ENCODE peak calls at places on chromosomes 4 and X, in ten cellular contexts. X is naive thymus-derived CD8-positive, alpha-beta T cell; H is NCI-H774; Z is COR-L47; U is T-helper 2 cell; T is activated CD8-positive, alpha-beta memory T cell treated with anti-CD3 and anti-CD28 coated beads, Interleukin-2, amount 50 U/mL, for 4 hours; Q is cardiac septum; V is NCI-H510A; E is effector memory CD8-positive, alpha-beta T cell; C is heart right ventricle. M is an unnamed sample.

GRCh38 chr4:37008199-37008598 is 236.3 kb upstream of the NWD2 start:
- DNase-seq in Z (peak), H (peak), U (no peak), Q (no peak), X (no peak), C (no peak), E (no peak), T (no peak), V (peak), M (no peak)

GRCh38 chrX:119826399-119826959 is 26.3 kb downstream of the UPF3B start:
- DNase-seq in Z (no peak), V (no peak), U (peak), H (no peak), Q (no peak), C (no peak), E (no peak), X (no peak), T (no peak), M (no peak)

GRCh38 chrX:133402042-133402453 is 13.2 kb downstream of the GPC4 start:
- DNase-seq in E (no peak), Z (no peak), Q (no peak), H (no peak), U (no peak), T (no peak), C (no peak), X (no peak), V (no peak), M (no peak)

GRCh38 chr4:5460106-5460801 is 248.1 kb downstream of the EVC2 start:
- DNase-seq in U (peak), V (no peak), E (no peak), C (no peak), H (no peak), X (no peak), Z (peak), T (no peak), Q (peak), M (peak)

GRCh38 chrX:149937881-149938426 is 337 bp downstream of the EOLA2 start:
- DNase-seq in T (peak), Z (no peak), U (peak), C (peak), E (peak), V (no peak), X (peak), H (no peak), Q (no peak), M (peak)

GRCh38 chr4:39521253-39521908 is 5.9 kb downstream of the UGDH start:
- DNase-seq in Z (no peak), T (no peak), H (no peak), C (no peak), X (no peak), E (no peak), V (no peak), Q (no peak), U (no peak), M (no peak)

GRCh38 chrX:2811271-2811670 is 17.5 kb upstream of the GYG2 start:
- DNase-seq in Q (no peak), U (no peak), Z (no peak), X (no peak), C (no peak), T (no peak), V (no peak), E (no peak), H (no peak), M (no peak)

GRCh38 chrX:3346436-3347329 is at the start of gene MXRA5:
- DNase-seq in U (no peak), E (no peak), X (no peak), Q (no peak), Z (no peak), H (no peak), T (no peak), C (peak), V (peak), M (no peak)

GRCh38 chr4:40698733-40699132 is 51.0 kb upstream of the NSUN7 start:
- DNase-seq in Q (no peak), H (no peak), E (no peak), V (no peak), Z (no peak), T (no peak), C (no peak), X (no peak), U (peak), M (no peak)

GRCh38 chr4:104591505-104591904 is 96.8 kb upstream of the CXXC4 start:
- DNase-seq in U (no peak), Z (peak), T (no peak), X (no peak), E (no peak), V (peak), C (peak), H (peak), Q (no peak), M (no peak)

GRCh38 chr4:8904666-8905065 is 33.0 kb upstream of the HMX1 start:
- DNase-seq in T (no peak), X (no peak), C (no peak), V (no peak), E (no peak), U (no peak), Z (no peak), Q (peak), H (no peak), M (no peak)

GRCh38 chr4:88728146-88728545 is 30.5 kb upstream of the NAP1L5 start:
- DNase-seq in Q (no peak), T (no peak), X (no peak), C (peak), H (no peak), V (no peak), Z (no peak), E (no peak), U (no peak), M (no peak)

GRCh38 chrX:134764202-134764785 is 106.0 kb upstream of the PLAC1 start:
- DNase-seq in Z (no peak), X (no peak), H (no peak), V (peak), Q (no peak), E (no peak), T (no peak), C (no peak), U (peak), M (peak)

GRCh38 chr4:72063726-72064125 is 31.9 kb downstream of the NPFFR2 start:
- DNase-seq in V (no peak), C (no peak), X (no peak), E (no peak), T (no peak), Z (no peak), Q (no peak), U (no peak), H (no peak), M (no peak)

GRCh38 chrX:68647156-68647957 is at the start of gene STARD8:
- DNase-seq in V (no peak), Z (no peak), T (no peak), H (no peak), C (peak), U (no peak), E (no peak), Q (no peak), X (no peak), M (no peak)

GRCh38 chr4:21802406-21802805 is 146.2 kb downstream of the KCNIP4 start:
- DNase-seq in V (no peak), H (no peak), E (no peak), T (no peak), Z (no peak), Q (no peak), X (no peak), C (no peak), U (no peak), M (no peak)

GRCh38 chrX:22690116-22690515 is 309.6 kb upstream of the DDX53 start:
- DNase-seq in C (peak), X (no peak), U (no peak), V (no peak), H (no peak), Q (no peak), T (no peak), E (no peak), Z (no peak), M (no peak)

GRCh38 chr4:61773655-61774245 is 573.6 kb downstream of the ADGRL3 start:
- DNase-seq in T (no peak), V (no peak), Q (no peak), C (no peak), H (no peak), Z (no peak), U (no peak), X (no peak), E (no peak), M (no peak)

GRCh38 chr4:169231647-169232262 is 39.0 kb downstream of the SH3RF1 start:
- DNase-seq in Z (no peak), U (no peak), E (no peak), Q (no peak), V (no peak), C (no peak), X (no peak), T (no peak), H (no peak), M (no peak)

GRCh38 chr4:187744911-187745310 is 250.7 kb upstream of the ZFP42 start:
- DNase-seq in T (no peak), C (no peak), E (no peak), Q (no peak), V (no peak), H (no peak), Z (no peak), U (no peak), X (no peak), M (no peak)

GRCh38 chr4:33883111-33883510 is 2361.2 kb downstream of the ARAP2 start:
- DNase-seq in C (no peak), X (no peak), V (no peak), H (no peak), U (no peak), T (no peak), E (no peak), Q (no peak), Z (no peak), M (no peak)

GRCh38 chr4:101621120-101621519 is 169.4 kb upstream of the BANK1 start:
- DNase-seq in X (no peak), Z (no peak), H (no peak), U (no peak), T (no peak), E (no peak), C (no peak), Q (no peak), V (no peak), M (no peak)

GRCh38 chr4:110798682-110799081 is 175.8 kb upstream of the PITX2 start:
- DNase-seq in U (no peak), T (no peak), Z (no peak), C (peak), E (no peak), H (no peak), X (no peak), Q (no peak), V (no peak), M (no peak)

GRCh38 chrX:17547658-17548057 is 172.7 kb downstream of the NHS start:
- DNase-seq in V (peak), Q (peak), X (no peak), U (no peak), C (peak), Z (peak), E (no peak), H (peak), T (no peak), M (no peak)

GRCh38 chr4:153785830-153786721 is 2.8 kb downstream of the SFRP2 start:
- DNase-seq in T (no peak), V (no peak), U (peak), E (no peak), Q (no peak), X (no peak), C (no peak), H (no peak), Z (no peak), M (peak)

GRCh38 chrX:112644713-112645112 is 35.0 kb downstream of the LHFPL1 start:
- DNase-seq in T (no peak), Z (no peak), H (no peak), E (no peak), U (no peak), Q (no peak), C (no peak), X (no peak), V (no peak), M (no peak)

GRCh38 chr4:184282251-184282713 is 64.6 kb upstream of the ENPP6 start:
- DNase-seq in X (peak), C (no peak), U (peak), H (no peak), V (peak), Q (no peak), Z (peak), T (peak), E (peak), M (no peak)

GRCh38 chr4:21451032-21451431 is 497.5 kb downstream of the KCNIP4 start:
- DNase-seq in E (no peak), C (no peak), H (no peak), Q (no peak), U (no peak), Z (no peak), X (no peak), V (no peak), T (no peak), M (no peak)

GRCh38 chrX:47543496-47543895 is 17.5 kb upstream of the ARAF start:
- DNase-seq in E (no peak), Q (no peak), Z (no peak), H (no peak), V (no peak), X (no peak), C (no peak), U (no peak), T (no peak), M (no peak)

GRCh38 chrX:49155243-49155899 is 7.2 kb upstream of the MAGIX start:
- DNase-seq in H (no peak), Q (no peak), C (peak), X (peak), E (no peak), V (peak), T (no peak), Z (peak), U (peak), M (peak)

GRCh38 chr4:84985952-84986351 is 19.5 kb upstream of the WDFY3 start:
- DNase-seq in Z (no peak), C (no peak), E (no peak), X (no peak), T (no peak), Q (no peak), H (no peak), U (no peak), V (no peak), M (no peak)

GRCh38 chr4:76854858-76855257 is 43.1 kb downstream of the SOWAHB start:
- DNase-seq in T (no peak), Z (no peak), E (no peak), U (no peak), X (no peak), Q (no peak), V (no peak), H (no peak), C (no peak), M (no peak)

GRCh38 chrX:123803331-123803983 is 56.4 kb upstream of the XIAP start:
- DNase-seq in V (peak), Z (peak), U (peak), Q (no peak), E (no peak), X (peak), C (peak), T (no peak), H (peak), M (peak)

GRCh38 chr4:122798101-122798500 is 28.5 kb upstream of the FGF2 start:
- DNase-seq in T (no peak), E (no peak), X (no peak), H (no peak), U (no peak), Q (no peak), Z (peak), C (peak), V (peak), M (no peak)

GRCh38 chrX:129629837-129630236 is 24.9 kb downstream of the APLN start:
- DNase-seq in Q (no peak), H (no peak), V (no peak), E (no peak), X (no peak), U (no peak), C (no peak), Z (no peak), T (no peak), M (no peak)

GRCh38 chr4:8291701-8292387 is 22.3 kb downstream of the HTRA3 start:
- DNase-seq in V (no peak), T (no peak), H (no peak), C (no peak), E (no peak), Q (peak), U (no peak), X (no peak), Z (no peak), M (no peak)

GRCh38 chr4:8060632-8061031 is 98.0 kb downstream of the ABLIM2 start:
- DNase-seq in V (no peak), X (no peak), C (no peak), Z (no peak), Q (no peak), E (no peak), H (no peak), T (no peak), U (no peak), M (no peak)

GRCh38 chr4:89243741-89244252 is 63.8 kb downstream of the GPRIN3 start:
- DNase-seq in C (no peak), Z (no peak), V (no peak), Q (no peak), H (no peak), X (no peak), U (peak), E (no peak), T (no peak), M (no peak)

M was measured in NB4.